ENCODE peak calls at places on chromosomes 16 and 17, in four cellular contexts. C is BE2C, M is progenitor cell of endocrine pancreas, T is cardiac fibroblast. Z is an unnamed sample.

GRCh38 chr17:34364741-34365140 is 1.7 kb upstream of the CCL1 start:
- DNase-seq in T (no peak), M (no peak), C (no peak), Z (no peak)

GRCh38 chr16:3188925-3189825 is 1.2 kb downstream of the OR1F1 start:
- DNase-seq in M (no peak), C (peak; percentile 79), T (peak; percentile 49), Z (peak; percentile 49)

GRCh38 chr17:36501351-36501750 is 14.9 kb downstream of the ZNHIT3 start:
- DNase-seq in T (no peak), C (no peak), M (no peak), Z (no peak)

GRCh38 chr17:32610943-32611342 is 124.2 kb downstream of the CDK5R1 start:
- DNase-seq in T (no peak), C (no peak), M (no peak), Z (no peak)

GRCh38 chr16:2804728-2805127 is 6.5 kb downstream of the PRSS41 start:
- DNase-seq in M (no peak), T (no peak), C (no peak), Z (no peak)

GRCh38 chr16:77223184-77223583 is 24.0 kb downstream of the SYCE1L start:
- DNase-seq in M (no peak), C (peak; percentile 45), T (no peak), Z (no peak)

GRCh38 chr16:69762843-69763556 is 868 bp downstream of the WWP2 start:
- DNase-seq in C (no peak), T (peak; percentile 47), M (no peak), Z (peak; percentile 49)

GRCh38 chr16:85188822-85189672 is 76.8 kb upstream of the CIBAR2 start:
- DNase-seq in T (peak; percentile 64), C (no peak), M (no peak), Z (peak; percentile 73)

GRCh38 chr16:18003033-18003432 is 333.5 kb downstream of the NPIPA8 start:
- DNase-seq in C (no peak), M (no peak), T (no peak), Z (no peak)

GRCh38 chr16:86508947-86509758 is 1.2 kb upstream of the FOXF1 start:
- DNase-seq in T (peak; percentile 73), M (no peak), C (no peak), Z (peak; percentile 80)

GRCh38 chr16:70252355-70252988 is 732 bp upstream of the EXOSC6 start:
- DNase-seq in M (no peak), T (no peak), C (peak; percentile 67), Z (peak; percentile 18)

GRCh38 chr16:76653390-76654026 is 376.3 kb downstream of the CNTNAP4 start:
- DNase-seq in T (peak; percentile 65), M (no peak), C (peak; percentile 59), Z (peak; percentile 44)

GRCh38 chr17:79810138-79811027 is 13.5 kb upstream of the CBX8 start:
- DNase-seq in M (peak; percentile 78), C (peak; percentile 94), T (peak; percentile 72), Z (peak; percentile 41)

GRCh38 chr17:2624292-2624731 is 30.9 kb downstream of the PAFAH1B1 start:
- DNase-seq in T (no peak), C (no peak), M (no peak), Z (no peak)

GRCh38 chr17:67606896-67607604 is 110.7 kb upstream of the NOL11 start:
- DNase-seq in M (no peak), C (peak; percentile 33), T (peak; percentile 26), Z (no peak)

GRCh38 chr17:17515921-17516295 is 19.7 kb upstream of the RASD1 start:
- DNase-seq in T (peak; percentile 22), M (no peak), C (no peak), Z (peak; percentile 66)

GRCh38 chr16:70375636-70376611 is 29.2 kb downstream of the DDX19A start:
- DNase-seq in C (no peak), T (no peak), M (no peak), Z (no peak)

GRCh38 chr16:49441366-49441780 is 67.8 kb downstream of the C16orf78 start:
- DNase-seq in C (peak; percentile 59), M (no peak), T (peak; percentile 8), Z (no peak)

GRCh38 chr16:68802190-68802589 is 41.1 kb upstream of the TANGO6 start:
- DNase-seq in T (peak; percentile 92), M (no peak), C (no peak), Z (peak; percentile 96)

GRCh38 chr17:80761421-80761871 is 216.8 kb downstream of the RPTOR start:
- DNase-seq in T (peak; percentile 52), M (no peak), C (no peak), Z (peak; percentile 71)

GRCh38 chr17:2059125-2059836 is 4.4 kb downstream of the HIC1 start:
- DNase-seq in T (no peak), C (no peak), M (no peak), Z (no peak)

GRCh38 chr17:63506627-63507026 is 16.5 kb upstream of the KCNH6 start:
- DNase-seq in M (no peak), C (no peak), T (no peak), Z (no peak)

GRCh38 chr17:64354824-64355535 is 35.7 kb downstream of the PECAM1 start:
- DNase-seq in C (no peak), T (peak; percentile 91), M (no peak), Z (peak; percentile 58)

GRCh38 chr17:28612531-28612930 is 1.5 kb downstream of the RSKR start:
- DNase-seq in M (no peak), T (no peak), C (no peak), Z (no peak)

GRCh38 chr17:59561042-59561441 is 4.4 kb upstream of the DHX40 start:
- DNase-seq in M (no peak), T (peak; percentile 13), C (peak; percentile 20), Z (peak; percentile 14)

GRCh38 chr16:82589407-82589806 is 37.4 kb upstream of the CDH13 start:
- DNase-seq in T (no peak), M (no peak), C (no peak), Z (no peak)

GRCh38 chr16:25151996-25152395 is 40.5 kb downstream of the LCMT1 start:
- DNase-seq in M (no peak), C (no peak), T (peak; percentile 51), Z (peak; percentile 70)

GRCh38 chr17:59357929-59358328 is 26.5 kb downstream of the YPEL2 start:
- DNase-seq in C (no peak), T (no peak), M (no peak), Z (peak; percentile 57)

GRCh38 chr16:81703177-81704155 is 75.6 kb upstream of the PLCG2 start:
- DNase-seq in C (no peak), M (no peak), T (peak; percentile 91), Z (peak; percentile 84)

GRCh38 chr17:8221663-8222379 is 11.4 kb upstream of the AURKB start:
- DNase-seq in C (peak; percentile 71), M (peak; percentile 81), T (peak; percentile 90), Z (peak; percentile 95)

GRCh38 chr16:3548859-3549258 is 28.3 kb downstream of the NLRC3 start:
- DNase-seq in C (no peak), M (no peak), T (no peak), Z (no peak)

GRCh38 chr16:56936491-56936890 is 4.5 kb downstream of the HERPUD1 start:
- DNase-seq in M (no peak), T (no peak), C (no peak), Z (peak; percentile 89)

GRCh38 chr17:19270951-19271611 is 33.9 kb downstream of the EPN2 start:
- DNase-seq in T (no peak), M (no peak), C (no peak), Z (no peak)

GRCh38 chr17:19269102-19269501 is 31.9 kb downstream of the EPN2 start:
- DNase-seq in C (no peak), T (no peak), M (no peak), Z (no peak)

GRCh38 chr17:19269641-19270040 is 32.5 kb downstream of the EPN2 start:
- DNase-seq in M (no peak), C (no peak), T (no peak), Z (no peak)

GRCh38 chr17:19271751-19272357 is 34.7 kb downstream of the EPN2 start:
- DNase-seq in M (no peak), T (no peak), C (no peak), Z (peak; percentile 32)

DNA sequence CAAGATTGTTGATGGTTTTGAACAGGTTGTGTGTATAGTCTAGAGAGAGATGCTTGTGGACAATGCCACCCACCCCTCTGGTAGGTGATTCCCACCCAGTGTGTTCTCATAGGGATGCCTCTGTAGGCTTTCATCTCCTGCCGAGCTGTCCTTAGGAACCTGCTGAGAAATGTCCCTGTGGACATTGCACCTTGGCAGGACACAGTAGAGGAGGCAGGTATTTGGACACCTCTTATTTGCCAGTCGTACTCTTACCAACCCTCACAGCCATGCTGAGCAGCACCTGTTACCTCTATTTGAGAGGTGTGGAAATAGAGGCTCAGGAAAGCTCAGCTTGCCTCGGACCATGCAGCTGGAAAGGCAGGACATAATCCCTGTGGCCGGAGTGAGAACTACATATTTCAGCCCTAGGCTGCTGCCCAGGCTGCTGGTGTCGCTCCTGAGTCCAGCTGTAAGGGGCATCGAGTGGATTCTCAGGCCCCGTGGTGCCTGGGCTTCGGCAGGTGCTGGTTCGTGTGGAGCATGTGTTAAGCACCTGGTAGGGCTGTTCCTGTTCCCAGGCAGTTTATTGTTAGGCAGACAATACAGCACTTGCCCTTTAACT is 33.3 kb downstream of the EPN2 start:
- DNase-seq in M (no peak), C (no peak), T (no peak), Z (no peak)
- TF ChIP-seq CTCF in M (peak; percentile 21), C (no peak), T (no peak), Z (no peak)

GRCh38 chr16:75488322-75488721 is 6.9 kb downstream of the CHST6 start:
- DNase-seq in M (no peak), T (no peak), C (no peak), Z (no peak)

GRCh38 chr16:75494696-75495601 is at the start of gene CHST6:
- DNase-seq in M (peak; percentile 55), T (peak; percentile 31), C (no peak), Z (no peak)

GRCh38 chr16:75496546-75496945 is 1.3 kb upstream of the CHST6 start:
- DNase-seq in C (no peak), M (no peak), T (peak; percentile 8), Z (no peak)

GRCh38 chr16:75494184-75494583 is 1.1 kb downstream of the CHST6 start:
- DNase-seq in C (no peak), M (no peak), T (no peak), Z (no peak)

GRCh38 chr16:75491876-75492275 is 3.4 kb downstream of the CHST6 start:
- DNase-seq in T (no peak), C (peak; percentile 88), M (no peak), Z (no peak)
- TF ChIP-seq CTCF in T (no peak), C (peak; percentile 46), M (no peak), Z (peak; percentile 10)

GRCh38 chr17:75614006-75614405 is 19.2 kb upstream of the SMIM5 start:
- DNase-seq in T (no peak), C (peak; percentile 69), M (no peak), Z (no peak)
- TF ChIP-seq CTCF in T (peak; percentile 15), C (peak; percentile 40), M (no peak), Z (no peak)

GRCh38 chr16:74031551-74031950 is 265.1 kb upstream of the PSMD7 start:
- DNase-seq in T (no peak), C (no peak), M (no peak), Z (no peak)

GRCh38 chr16:74034862-74035261 is 261.8 kb upstream of the PSMD7 start:
- DNase-seq in T (peak; percentile 36), M (no peak), C (peak; percentile 15), Z (peak; percentile 0)

GRCh38 chr16:74030000-74030399 is 266.6 kb upstream of the PSMD7 start:
- DNase-seq in M (no peak), T (no peak), C (no peak), Z (no peak)

DNA sequence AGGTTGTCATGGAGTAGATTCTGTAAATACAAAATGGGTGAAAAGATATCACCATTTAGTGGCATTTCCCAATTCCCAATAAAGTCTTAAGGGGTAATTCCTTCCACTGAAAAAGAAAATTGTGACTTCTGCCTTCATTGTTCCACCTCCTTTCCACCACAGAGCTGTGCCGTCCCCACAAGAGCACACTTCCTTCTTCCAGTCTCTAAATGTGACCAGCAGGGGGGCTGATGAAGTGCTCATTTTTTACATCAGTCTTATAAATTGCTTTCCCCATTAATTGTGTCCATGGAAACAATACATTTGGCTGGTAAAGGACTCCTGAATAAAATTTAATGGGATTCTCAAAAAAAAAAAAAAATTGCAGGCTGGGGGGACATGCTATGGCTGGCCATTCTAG is 260.8 kb upstream of the PSMD7 start:
- DNase-seq in T (peak; percentile 1), M (no peak), C (peak; percentile 15), Z (no peak)
- TF ChIP-seq CTCF in T (peak; percentile 24), M (peak; percentile 58), C (peak; percentile 60), Z (no peak)

Z was measured in fibroblast of the aortic adventitia.